ENCODE peak calls at places on chromosomes 6 and 20, in six cellular contexts. M, I, E, F, Y and W are unnamed samples.

GRCh38 chr20:43736588-43737091 is 9.8 kb upstream of the GTSF1L start:
- DNase-seq in M (no peak), I (no peak), E (no peak), F (no peak), Y (no peak), W (peak; percentile 51)

GRCh38 chr6:128336436-128337095 is 183.8 kb downstream of the PTPRK start:
- DNase-seq in M (no peak), I (no peak), E (no peak), F (no peak), Y (no peak), W (no peak)

GRCh38 chr6:90458353-90459224 is 128.3 kb downstream of the MAP3K7 start:
- DNase-seq in M (no peak), I (no peak), E (no peak), F (no peak), Y (no peak), W (peak; percentile 67)

GRCh38 chr6:3211681-3212080 is 15.8 kb downstream of the TUBB2B start:
- DNase-seq in M (no peak), I (peak; percentile 78), E (no peak), F (peak; percentile 76), Y (no peak), W (no peak)

GRCh38 chr6:35495258-35496035 is 1.4 kb downstream of the TEAD3 start:
- DNase-seq in M (peak; percentile 46), I (no peak), E (no peak), F (no peak), Y (no peak), W (no peak)

GRCh38 chr6:150212745-150213144 is 69.9 kb downstream of the PPP1R14C start:
- DNase-seq in M (no peak), I (no peak), E (no peak), F (no peak), Y (no peak), W (peak; percentile 64)

GRCh38 chr6:117477988-117478852 is 4.3 kb upstream of the DCBLD1 start:
- DNase-seq in M (peak; percentile 39), I (no peak), E (no peak), F (no peak), Y (no peak), W (peak; percentile 3)

GRCh38 chr20:44370639-44371218 is 15.2 kb downstream of the HNF4A start:
- DNase-seq in M (no peak), I (no peak), E (peak; percentile 48), F (no peak), Y (no peak), W (no peak)

GRCh38 chr6:16747232-16748027 is 13.8 kb downstream of the ATXN1 start:
- DNase-seq in M (peak; percentile 87), I (peak; percentile 71), E (no peak), F (no peak), Y (peak; percentile 70), W (no peak)

GRCh38 chr6:34272022-34272926 is 23.5 kb upstream of the SMIM29 start:
- DNase-seq in M (no peak), I (no peak), E (no peak), F (no peak), Y (no peak), W (no peak)

GRCh38 chr6:137738197-137738596 is 128.9 kb upstream of the TNFAIP3 start:
- DNase-seq in M (peak; percentile 51), I (peak; percentile 74), E (no peak), F (no peak), Y (peak; percentile 37), W (no peak)

GRCh38 chr6:132511159-132511835 is 1.6 kb downstream of the STX7 start:
- DNase-seq in M (peak; percentile 49), I (no peak), E (no peak), F (no peak), Y (peak; percentile 57), W (peak; percentile 28)

GRCh38 chr20:49877254-49877990 is 37.9 kb downstream of the SPATA2 start:
- DNase-seq in M (peak; percentile 7), I (no peak), E (no peak), F (no peak), Y (no peak), W (no peak)

GRCh38 chr20:49483018-49483705 is 694 bp upstream of the KCNB1 start:
- DNase-seq in M (no peak), I (no peak), E (no peak), F (no peak), Y (no peak), W (no peak)

GRCh38 chr20:62666736-62667529 is 24.6 kb downstream of the SLCO4A1 start:
- DNase-seq in M (no peak), I (peak; percentile 90), E (no peak), F (no peak), Y (no peak), W (no peak)

GRCh38 chr6:152636675-152637421 is at the start of gene SYNE1:
- DNase-seq in M (peak; percentile 9), I (peak; percentile 11), E (peak; percentile 55), F (no peak), Y (peak; percentile 4), W (peak; percentile 19)

GRCh38 chr20:327946-328563 is 2.7 kb downstream of the SOX12 start:
- DNase-seq in M (peak; percentile 12), I (no peak), E (no peak), F (no peak), Y (peak; percentile 37), W (no peak)

GRCh38 chr20:47927385-47927851 is 142.1 kb upstream of the SULF2 start:
- DNase-seq in M (peak; percentile 17), I (peak; percentile 66), E (peak; percentile 50), F (no peak), Y (peak; percentile 7), W (no peak)

GRCh38 chr6:118967239-118967638 is 32.3 kb upstream of the MCM9 start:
- DNase-seq in M (no peak), I (no peak), E (no peak), F (no peak), Y (no peak), W (no peak)

GRCh38 chr6:80545323-80545722 is 438.9 kb downstream of the BCKDHB start:
- DNase-seq in M (no peak), I (no peak), E (no peak), F (no peak), Y (no peak), W (no peak)

GRCh38 chr20:1949711-1950110 is 44.1 kb downstream of the PDYN start:
- DNase-seq in M (no peak), I (no peak), E (no peak), F (no peak), Y (no peak), W (no peak)

GRCh38 chr20:4951299-4951698 is 50.0 kb downstream of the SLC23A2 start:
- DNase-seq in M (peak; percentile 69), I (peak; percentile 84), E (no peak), F (no peak), Y (peak; percentile 83), W (no peak)

GRCh38 chr20:49811825-49812462 is 684 bp upstream of the SLC9A8 start:
- DNase-seq in M (peak; percentile 49), I (peak; percentile 62), E (no peak), F (no peak), Y (peak; percentile 26), W (no peak)

GRCh38 chr6:36753671-36754485 is 56.3 kb downstream of the RAB44 start:
- DNase-seq in M (no peak), I (no peak), E (no peak), F (no peak), Y (no peak), W (peak; percentile 53)

GRCh38 chr6:39140556-39141191 is 25.7 kb upstream of the SAYSD1 start:
- DNase-seq in M (no peak), I (no peak), E (no peak), F (no peak), Y (no peak), W (no peak)

GRCh38 chr6:137349856-137350830 is 131.0 kb upstream of the IFNGR1 start:
- DNase-seq in M (no peak), I (no peak), E (no peak), F (no peak), Y (peak; percentile 51), W (no peak)

GRCh38 chr20:64048402-64049044 is 916 bp downstream of the SOX18 start:
- DNase-seq in M (no peak), I (no peak), E (no peak), F (no peak), Y (no peak), W (no peak)

GRCh38 chr6:129641344-129641743 is 68.6 kb downstream of the ARHGAP18 start:
- DNase-seq in M (peak; percentile 73), I (peak; percentile 84), E (no peak), F (no peak), Y (peak; percentile 55), W (no peak)

GRCh38 chr6:14396826-14397517 is 279.4 kb downstream of the CD83 start:
- DNase-seq in M (peak; percentile 69), I (no peak), E (no peak), F (no peak), Y (peak; percentile 54), W (no peak)

GRCh38 chr6:111793711-111794111 is 79.5 kb downstream of the FYN start:
- DNase-seq in M (no peak), I (no peak), E (no peak), F (no peak), Y (no peak), W (no peak)